ENCODE peak calls at places on chromosomes 3 and 15, in six cellular contexts. V, L, O, J, K and A are unnamed samples.

GRCh38 chr3:159766563-159767185 is 222.0 kb upstream of the IL12A start:
- DNase-seq in V (no peak), L (no peak), O (peak), J (no peak), K (no peak), A (no peak)

GRCh38 chr15:94175420-94175819 is 55.9 kb upstream of the MCTP2 start:
- DNase-seq in V (no peak), L (no peak), O (no peak), J (no peak), K (no peak), A (no peak)

GRCh38 chr3:112512320-112512719 is 13.0 kb upstream of the BTLA start:
- DNase-seq in V (no peak), L (no peak), O (no peak), J (no peak), K (no peak), A (no peak)

GRCh38 chr3:105367406-105368213 is 901 bp downstream of the ALCAM start:
- DNase-seq in V (peak), L (no peak), O (no peak), J (peak), K (peak), A (peak)

GRCh38 chr3:43779850-43780249 is 89.1 kb downstream of the ABHD5 start:
- DNase-seq in V (no peak), L (no peak), O (no peak), J (no peak), K (no peak), A (no peak)

GRCh38 chr15:101428758-101429157 is 60.7 kb downstream of the PCSK6 start:
- DNase-seq in V (no peak), L (no peak), O (no peak), J (no peak), K (no peak), A (no peak)

GRCh38 chr3:151318946-151319345 is 2.3 kb upstream of the GPR87 start:
- DNase-seq in V (no peak), L (no peak), O (no peak), J (no peak), K (no peak), A (no peak)

GRCh38 chr3:49119439-49119838 is 1.2 kb downstream of the USP19 start:
- DNase-seq in V (no peak), L (no peak), O (no peak), J (no peak), K (no peak), A (no peak)

GRCh38 chr3:13282986-13283876 is 136.9 kb downstream of the NUP210 start:
- DNase-seq in V (peak), L (no peak), O (peak), J (no peak), K (no peak), A (no peak)

GRCh38 chr3:16200411-16200810 is 25.9 kb downstream of the GALNT15 start:
- DNase-seq in V (no peak), L (no peak), O (no peak), J (no peak), K (no peak), A (no peak)

GRCh38 chr3:9135930-9136525 is 113.4 kb downstream of the SRGAP3 start:
- DNase-seq in V (no peak), L (no peak), O (no peak), J (no peak), K (no peak), A (no peak)

GRCh38 chr15:56984681-56985515 is 66.5 kb downstream of the TCF12 start:
- DNase-seq in V (no peak), L (no peak), O (no peak), J (no peak), K (no peak), A (no peak)

GRCh38 chr15:100298257-100298656 is 43.5 kb downstream of the ADAMTS17 start:
- DNase-seq in V (no peak), L (no peak), O (no peak), J (no peak), K (no peak), A (no peak)

GRCh38 chr15:70235347-70235746 is 137.6 kb upstream of the TLE3 start:
- DNase-seq in V (no peak), L (no peak), O (no peak), J (no peak), K (no peak), A (no peak)

GRCh38 chr15:83734487-83734886 is 80.6 kb downstream of the ADAMTSL3 start:
- DNase-seq in V (no peak), L (no peak), O (no peak), J (no peak), K (no peak), A (no peak)

GRCh38 chr15:62618432-62618831 is 424.1 kb upstream of the TPM1 start:
- DNase-seq in V (no peak), L (no peak), O (no peak), J (no peak), K (no peak), A (no peak)

GRCh38 chr15:35325374-35325941 is 220.5 kb downstream of the DPH6 start:
- DNase-seq in V (no peak), L (no peak), O (no peak), J (no peak), K (no peak), A (no peak)

GRCh38 chr3:171162986-171163723 is 136.6 kb upstream of the SLC2A2 start:
- DNase-seq in V (peak), L (no peak), O (peak), J (no peak), K (no peak), A (no peak)

GRCh38 chr3:135736740-135737139 is 228.8 kb upstream of the PPP2R3A start:
- DNase-seq in V (no peak), L (peak), O (peak), J (peak), K (no peak), A (no peak)

GRCh38 chr3:179015551-179016020 is 56.0 kb downstream of the ZMAT3 start:
- DNase-seq in V (no peak), L (peak), O (peak), J (peak), K (peak), A (no peak)

GRCh38 chr3:184757010-184757651 is 45.3 kb upstream of the MAGEF1 start:
- DNase-seq in V (no peak), L (no peak), O (no peak), J (no peak), K (no peak), A (no peak)

GRCh38 chr3:51559266-51559907 is 20.9 kb downstream of the RAD54L2 start:
- DNase-seq in V (no peak), L (no peak), O (no peak), J (no peak), K (no peak), A (no peak)

GRCh38 chr3:100260685-100261480 is at the start of gene TBC1D23:
- DNase-seq in V (peak), L (peak), O (peak), J (peak), K (peak), A (peak)
- TF ChIP-seq POLR2A in V (peak), L (no peak), O (peak), J (peak), K (peak), A (peak)

GRCh38 chr15:66673410-66674322 is 28.4 kb upstream of the SMAD6 start:
- DNase-seq in V (no peak), L (peak), O (peak), J (no peak), K (no peak), A (no peak)
- TF ChIP-seq TAF1 in V (no peak), L (no peak), O (no peak), J (no peak), K (no peak), A (no peak)

GRCh38 chr3:129063841-129064482 is 3.4 kb downstream of the GP9 start:
- DNase-seq in V (no peak), L (no peak), O (no peak), J (no peak), K (no peak), A (no peak)

GRCh38 chr3:129063091-129063640 is 2.6 kb downstream of the GP9 start:
- DNase-seq in V (no peak), L (no peak), O (no peak), J (no peak), K (no peak), A (no peak)

GRCh38 chr3:129064969-129065726 is 4.6 kb downstream of the GP9 start:
- DNase-seq in V (no peak), L (no peak), O (no peak), J (no peak), K (no peak), A (no peak)

GRCh38 chr3:129068291-129068886 is 7.8 kb downstream of the GP9 start:
- DNase-seq in V (no peak), L (no peak), O (no peak), J (no peak), K (no peak), A (no peak)

GRCh38 chr3:129065727-129066087 is 5.1 kb downstream of the GP9 start:
- DNase-seq in V (no peak), L (no peak), O (no peak), J (no peak), K (no peak), A (no peak)
- TF ChIP-seq POLR2A in V (no peak), L (no peak), O (no peak), J (no peak), K (no peak), A (no peak)

GRCh38 chr3:35654471-35654870 is 15.1 kb downstream of the ARPP21 start:
- DNase-seq in V (no peak), L (no peak), O (no peak), J (no peak), K (no peak), A (no peak)
- TF ChIP-seq TAF1 in V (no peak), L (no peak), O (no peak), J (no peak), K (no peak), A (no peak)

DNA sequence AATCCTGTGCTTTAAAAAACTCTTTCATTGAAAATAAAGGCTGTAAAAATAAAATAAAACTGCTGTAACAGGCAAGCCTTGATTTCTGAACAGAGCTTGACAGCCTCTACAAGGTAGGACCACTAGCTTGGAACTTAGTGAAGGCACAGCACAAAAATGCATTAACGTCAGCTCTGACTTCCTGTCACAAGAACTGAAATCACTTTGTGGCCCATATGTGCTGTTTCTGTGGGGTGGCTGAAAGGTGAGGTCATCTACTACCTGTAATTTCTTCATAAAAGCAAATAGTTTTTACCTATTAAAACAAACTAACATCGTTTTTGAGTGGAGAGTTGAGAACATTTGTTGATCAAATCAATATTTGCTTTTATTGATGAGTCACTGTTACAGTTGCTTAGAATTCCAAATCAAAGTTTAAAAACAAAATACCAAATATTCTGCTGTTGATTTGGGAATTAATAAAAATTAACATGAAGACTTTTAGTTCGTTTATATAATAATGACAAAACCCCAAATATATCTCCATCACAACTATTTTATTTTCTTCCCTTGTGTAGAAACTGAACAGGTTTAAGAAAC is 1034.1 kb downstream of the MCTP2 start:
- DNase-seq in V (no peak), L (no peak), O (no peak), J (no peak), K (no peak), A (no peak)
- TF ChIP-seq POLR2A in V (no peak), L (no peak), O (no peak), J (no peak), K (no peak), A (no peak)

GRCh38 chr3:64650710-64651109 is 37.1 kb downstream of the ADAMTS9 start:
- DNase-seq in V (no peak), L (no peak), O (no peak), J (no peak), K (no peak), A (no peak)

GRCh38 chr3:64653101-64653500 is 34.7 kb downstream of the ADAMTS9 start:
- DNase-seq in V (no peak), L (no peak), O (no peak), J (no peak), K (no peak), A (no peak)

GRCh38 chr3:64650096-64650622 is 37.6 kb downstream of the ADAMTS9 start:
- DNase-seq in V (no peak), L (no peak), O (no peak), J (no peak), K (no peak), A (no peak)

GRCh38 chr3:64651286-64651685 is 36.5 kb downstream of the ADAMTS9 start:
- DNase-seq in V (no peak), L (no peak), O (no peak), J (no peak), K (no peak), A (no peak)

DNA sequence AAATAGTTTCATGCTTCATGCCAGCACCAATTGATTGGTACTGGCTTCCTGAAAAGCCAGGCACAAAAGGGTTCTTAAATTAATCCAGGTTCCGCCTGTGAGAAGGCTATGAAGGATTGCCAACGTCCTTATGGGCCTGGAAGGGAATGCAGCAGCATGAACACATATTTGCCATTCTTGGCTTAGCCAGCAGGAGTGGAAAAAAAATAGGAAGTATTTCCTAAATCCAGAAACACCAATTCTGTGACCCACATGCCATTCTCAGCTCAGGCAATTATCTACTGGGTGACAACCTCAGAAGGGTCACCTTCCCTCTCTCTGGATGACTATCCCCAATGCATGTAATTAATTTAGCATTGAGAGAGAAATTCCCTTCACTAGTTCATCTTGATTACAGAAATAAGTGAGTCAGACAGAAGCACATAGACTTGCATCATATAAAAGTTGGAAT is 36.0 kb downstream of the ADAMTS9 start:
- DNase-seq in V (no peak), L (no peak), O (no peak), J (no peak), K (no peak), A (no peak)
- TF ChIP-seq TAF1 in V (no peak), L (no peak), O (no peak), J (no peak), K (no peak), A (no peak)